ENCODE peak calls at places on chromosomes 16 and 17, in six cellular contexts. X is Panc1, W is lower lobe of right lung, L is uterus, C is hepatocyte, N is cardiac muscle cell. V is an unnamed sample.

GRCh38 chr17:63433746-63434591 is 12.1 kb downstream of the CYB561 start:
- DNase-seq in C (peak), N (peak), W (no peak), L (peak), X (no peak), V (no peak)

GRCh38 chr17:31371511-31372097 is 19.9 kb upstream of the RAB11FIP4 start:
- DNase-seq in L (no peak), X (no peak), W (no peak), N (peak), C (no peak), V (no peak)

GRCh38 chr16:77131398-77131797 is 59.6 kb upstream of the MON1B start:
- DNase-seq in W (no peak), N (no peak), X (no peak), C (no peak), L (no peak), V (no peak)

GRCh38 chr16:67664871-67665270 is 1.7 kb downstream of the ENKD1 start:
- DNase-seq in N (no peak), C (no peak), X (no peak), W (no peak), L (no peak), V (no peak)

GRCh38 chr17:2853111-2853721 is 57.0 kb downstream of the RAP1GAP2 start:
- DNase-seq in W (peak), X (no peak), N (peak), L (peak), C (peak), V (no peak)

GRCh38 chr16:31274831-31275816 is 15.3 kb downstream of the ITGAM start:
- DNase-seq in W (no peak), C (no peak), N (no peak), X (no peak), L (no peak), V (no peak)

GRCh38 chr16:14301150-14302030 is 230.3 kb downstream of the MRTFB start:
- DNase-seq in W (no peak), X (no peak), C (peak), N (peak), L (peak), V (no peak)

GRCh38 chr16:80317132-80318098 is 223.4 kb upstream of the DYNLRB2 start:
- DNase-seq in N (no peak), C (peak), L (no peak), W (no peak), X (no peak), V (no peak)

GRCh38 chr16:70582280-70582978 is 58.8 kb downstream of the SF3B3 start:
- DNase-seq in N (no peak), C (no peak), X (no peak), W (no peak), L (no peak), V (no peak)

GRCh38 chr17:77318021-77318420 is 177.3 kb downstream of the SEC14L1 start:
- DNase-seq in W (no peak), C (no peak), X (no peak), N (no peak), L (no peak), V (no peak)

GRCh38 chr16:71626018-71626857 is at the start of gene MARVELD3:
- DNase-seq in X (no peak), N (no peak), L (no peak), W (peak), C (peak), V (no peak)

GRCh38 chr17:2337152-2337810 is at the start of gene SGSM2:
- DNase-seq in X (no peak), W (peak), C (peak), L (peak), N (peak), V (no peak)

GRCh38 chr17:9668532-9668931 is 23.2 kb downstream of the USP43 start:
- DNase-seq in C (no peak), X (no peak), N (peak), L (no peak), W (no peak), V (peak)

GRCh38 chr17:75909812-75910274 is 5.2 kb upstream of the MRPL38 start:
- DNase-seq in C (no peak), L (peak), N (no peak), W (no peak), X (no peak), V (no peak)

GRCh38 chr16:53529529-53529928 is 26.5 kb upstream of the AKTIP start:
- DNase-seq in C (no peak), W (no peak), X (no peak), N (no peak), L (no peak), V (no peak)

GRCh38 chr16:10877472-10877946 is 507 bp downstream of the CIITA start:
- DNase-seq in L (no peak), C (no peak), N (no peak), X (no peak), W (no peak), V (no peak)

GRCh38 chr17:72366626-72367025 is 245.8 kb downstream of the SOX9 start:
- DNase-seq in W (no peak), X (no peak), C (no peak), N (no peak), L (no peak), V (no peak)

GRCh38 chr17:44804301-44805061 is 25.6 kb downstream of the GJC1 start:
- DNase-seq in L (peak), X (no peak), C (peak), W (no peak), N (peak), V (no peak)

GRCh38 chr16:22267764-22268163 is 29.4 kb upstream of the POLR3E start:
- DNase-seq in X (no peak), W (no peak), L (no peak), C (no peak), N (no peak), V (no peak)

GRCh38 chr17:65774787-65775186 is 213.3 kb upstream of the AXIN2 start:
- DNase-seq in L (no peak), W (no peak), X (no peak), C (no peak), N (peak), V (no peak)

GRCh38 chr17:41308918-41309359 is at the start of gene KRTAP16-1:
- DNase-seq in C (no peak), L (no peak), N (no peak), W (no peak), X (no peak), V (no peak)

GRCh38 chr17:47701603-47702002 is 7.6 kb downstream of the TBKBP1 start:
- DNase-seq in W (peak), C (no peak), X (no peak), L (no peak), N (no peak), V (no peak)

GRCh38 chr17:17713839-17714238 is 32.6 kb downstream of the RAI1 start:
- DNase-seq in N (peak), W (peak), C (peak), X (no peak), L (no peak), V (peak)

GRCh38 chr16:23771027-23771426 is 16.2 kb downstream of the CHP2 start:
- DNase-seq in N (no peak), L (no peak), W (no peak), X (no peak), C (no peak), V (no peak)

GRCh38 chr17:75521951-75522727 is 3.4 kb upstream of the LLGL2 start:
- DNase-seq in N (no peak), X (no peak), L (no peak), W (peak), C (no peak), V (no peak)

GRCh38 chr17:6072157-6072556 is 2.0 kb downstream of the WSCD1 start:
- DNase-seq in X (no peak), C (no peak), L (no peak), W (no peak), N (no peak), V (no peak)

GRCh38 chr17:19494961-19495806 is 38.5 kb upstream of the SLC47A1 start:
- DNase-seq in N (no peak), X (no peak), L (peak), C (no peak), W (no peak), V (no peak)

GRCh38 chr16:76441391-76441790 is 164.2 kb downstream of the CNTNAP4 start:
- DNase-seq in C (no peak), N (no peak), W (no peak), X (no peak), L (no peak), V (no peak)

GRCh38 chr17:8100763-8101162 is 13.2 kb upstream of the ALOX12B start:
- DNase-seq in W (no peak), X (no peak), C (no peak), L (no peak), N (no peak), V (no peak)

GRCh38 chr17:80481284-80482057 is 5.1 kb upstream of the NPTX1 start:
- DNase-seq in W (no peak), C (peak), L (no peak), N (no peak), X (no peak), V (no peak)

GRCh38 chr17:42612013-42612412 is 2.5 kb downstream of the TUBG1 start:
- DNase-seq in X (no peak), C (no peak), W (no peak), L (no peak), N (no peak), V (no peak)

GRCh38 chr16:85798901-85799496 is 345 bp downstream of the EMC8 start:
- DNase-seq in W (peak), L (no peak), N (peak), X (no peak), C (peak), V (no peak)

GRCh38 chr16:86982912-86983311 is 334.3 kb downstream of the C16orf95 start:
- DNase-seq in W (no peak), C (no peak), L (no peak), X (no peak), N (no peak), V (no peak)

GRCh38 chr17:9284884-9285283 is 263.6 kb downstream of the NTN1 start:
- DNase-seq in N (no peak), W (no peak), C (no peak), L (peak), X (no peak), V (no peak)

GRCh38 chr17:76884995-76885896 is 17.0 kb downstream of the MGAT5B start:
- DNase-seq in C (no peak), N (no peak), X (no peak), W (no peak), L (no peak), V (no peak)

GRCh38 chr17:57465551-57465950 is 209.2 kb downstream of the MSI2 start:
- DNase-seq in C (no peak), L (no peak), X (no peak), N (no peak), W (no peak), V (no peak)
- H3K4me3 ChIP-seq in C (no peak), L (no peak), X (no peak), N (no peak), W (no peak), V (no peak)

DNA sequence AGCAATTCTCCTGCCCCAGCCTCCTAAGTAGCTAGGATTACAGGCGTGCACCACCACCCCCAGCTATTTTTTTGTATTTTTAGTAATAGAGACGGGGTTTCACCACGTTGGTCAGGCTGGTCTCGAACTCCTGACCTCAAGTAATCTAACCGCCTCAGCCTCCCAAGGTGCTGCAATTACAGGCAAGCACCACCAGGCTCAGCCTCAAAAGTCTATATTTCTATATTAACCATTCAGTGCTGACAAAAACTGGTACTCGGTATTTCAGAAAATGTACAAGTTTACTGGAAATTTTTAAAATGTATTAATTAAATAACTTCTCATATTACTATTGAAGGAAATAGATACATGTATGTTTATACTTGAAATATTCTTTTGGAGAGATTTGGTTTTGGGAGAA is 1.4 kb upstream of the HEXD start:
- DNase-seq in N (no peak), L (no peak), X (no peak), C (no peak), W (no peak), V (no peak)
- TF ChIP-seq CTCF in N (no peak), L (no peak), X (no peak), C (no peak), W (no peak), V (peak)

DNA sequence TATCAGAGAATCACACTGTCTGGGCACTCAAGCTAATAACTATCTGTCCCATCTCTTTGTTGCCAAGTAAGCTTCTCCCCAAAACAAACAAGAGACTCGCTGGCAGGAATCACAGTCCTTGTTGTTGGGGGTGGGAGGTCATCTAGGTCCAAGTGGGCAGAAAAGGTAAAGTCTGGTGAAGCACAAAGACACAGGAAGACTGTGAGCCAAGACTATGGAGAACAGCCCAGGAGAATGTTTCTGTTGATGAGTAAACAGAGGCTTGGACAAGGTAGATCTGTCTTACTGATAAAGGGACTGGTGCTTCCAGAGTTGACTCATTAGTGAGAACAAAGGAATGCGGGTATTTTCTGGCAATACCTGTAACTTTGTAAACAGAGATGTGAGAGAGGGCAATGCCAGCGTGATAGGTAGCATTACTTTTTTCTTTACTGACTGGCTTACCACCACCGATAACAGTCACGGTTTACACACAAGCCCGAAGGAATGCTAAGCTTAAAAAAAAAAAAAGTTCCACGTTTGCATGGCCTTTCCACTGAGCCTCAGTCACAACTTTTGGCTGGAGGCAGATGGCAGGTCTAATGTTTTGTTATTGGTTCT is 11.5 kb upstream of the MMD start:
- DNase-seq in L (no peak), W (no peak), C (peak), X (no peak), N (no peak), V (peak)
- H3K4me3 ChIP-seq in L (no peak), W (no peak), C (no peak), X (no peak), N (no peak), V (no peak)

DNA sequence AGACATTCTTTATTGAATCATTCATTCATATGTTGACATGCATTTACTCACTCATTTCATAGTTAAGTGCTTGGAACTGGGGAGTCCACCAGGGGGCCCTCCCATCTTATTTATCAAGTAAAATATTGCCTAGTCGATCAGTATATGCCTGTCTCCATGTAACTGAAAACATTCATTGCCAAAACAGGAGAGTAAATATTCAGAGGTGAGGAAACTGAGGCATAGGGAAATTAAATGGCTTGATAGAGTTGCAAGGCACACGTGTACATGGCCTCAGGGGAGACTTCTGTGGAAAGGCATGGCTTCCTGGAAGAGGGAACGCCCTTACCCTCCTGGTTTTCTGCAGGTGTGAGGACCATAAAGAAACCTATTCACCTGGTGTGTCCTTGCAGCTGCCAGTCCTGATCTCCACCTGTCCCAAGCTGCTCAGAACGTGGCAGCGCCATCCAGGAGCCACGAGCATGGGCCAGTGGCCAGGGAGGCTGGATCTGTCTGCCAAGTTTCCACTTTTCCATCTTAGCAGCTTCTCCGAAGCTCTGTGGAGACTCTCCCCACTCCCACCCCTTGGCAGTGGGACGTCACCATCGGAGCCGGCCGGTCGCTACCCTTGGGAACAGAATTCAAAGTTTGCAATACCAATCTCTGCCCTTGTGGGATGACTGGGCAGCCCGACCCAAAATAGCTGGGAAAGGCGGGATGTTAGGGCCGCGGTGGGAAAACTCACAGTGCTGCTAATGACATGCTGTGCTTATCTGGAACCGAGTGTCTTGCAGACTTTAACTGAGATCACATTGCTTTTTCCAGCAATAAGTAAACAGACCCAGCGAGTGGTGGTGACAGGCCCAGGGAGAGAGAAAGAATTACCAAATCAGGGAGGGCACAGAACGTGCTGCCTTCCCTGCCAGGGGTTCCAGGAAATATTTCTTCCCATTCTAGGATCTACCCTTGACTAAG is 4.1 kb upstream of the C1QTNF1 start:
- DNase-seq in C (peak), W (no peak), L (peak), N (peak), X (peak), V (no peak)
- TF ChIP-seq CTCF in C (peak), W (peak), L (peak), N (peak), X (peak), V (peak)

DNA sequence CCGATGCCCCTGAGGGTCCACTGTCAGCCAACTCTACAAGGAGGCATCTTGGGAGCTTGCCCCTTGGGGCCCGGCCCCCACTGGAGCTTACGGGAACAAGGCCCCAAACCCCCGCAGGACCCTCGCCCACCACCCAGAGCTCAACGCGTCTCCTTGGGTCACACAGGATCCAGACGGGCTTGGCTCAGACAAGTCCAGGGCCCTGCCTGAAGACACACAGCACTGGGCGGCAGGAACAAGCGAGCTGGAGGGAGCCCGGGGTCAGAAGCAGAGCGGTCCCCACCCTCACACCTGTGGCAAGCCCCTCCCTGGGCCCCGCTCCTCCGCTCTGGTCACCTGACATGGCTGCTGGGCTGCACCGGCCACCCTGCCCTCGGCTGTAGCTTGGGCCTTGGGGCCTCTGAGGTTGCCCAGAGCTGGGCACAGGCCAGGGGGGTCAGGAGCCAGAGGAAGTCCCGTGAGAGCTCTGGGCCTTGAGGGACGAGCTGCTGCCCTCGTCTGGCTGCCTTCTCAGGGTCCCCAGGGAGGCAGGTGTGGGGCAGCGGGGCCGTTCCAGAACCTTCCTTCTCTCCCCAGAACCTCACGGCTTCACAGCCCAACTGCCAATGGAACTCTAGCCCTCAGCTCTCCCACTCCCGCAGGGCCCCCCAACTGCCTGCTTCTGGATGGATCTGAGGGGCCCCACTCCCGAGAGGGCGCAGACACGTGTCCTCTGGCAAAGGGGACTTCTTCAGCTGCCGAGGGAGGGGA is at the start of gene CCDC154:
- DNase-seq in X (no peak), N (no peak), W (no peak), C (no peak), L (no peak), V (no peak)
- H3K4me3 ChIP-seq in X (no peak), N (no peak), W (no peak), C (no peak), L (no peak), V (no peak)